ENCODE peak calls at places on chromosomes 5 and 9, in four cellular contexts. J is mammary epithelial cell, K is GM12865, D is fibroblast of pulmonary artery. M is an unnamed sample.

GRCh38 chr5:97914483-97914882 is 731.4 kb upstream of the RIOK2 start:
- DNase-seq in K (no peak), J (no peak), D (no peak), M (no peak)

GRCh38 chr9:10268500-10269485 is 344.0 kb downstream of the PTPRD start:
- DNase-seq in K (peak), J (peak), D (peak), M (no peak)

GRCh38 chr5:141850183-141850768 is 27.9 kb downstream of the PCDH1 start:
- DNase-seq in K (peak), D (peak), J (no peak), M (no peak)

GRCh38 chr9:137502008-137502913 is 43.1 kb upstream of the NSMF start:
- DNase-seq in K (no peak), J (no peak), D (no peak), M (peak)

GRCh38 chr9:95157491-95158151 is 159.9 kb downstream of the FANCC start:
- DNase-seq in D (peak), K (peak), J (peak), M (no peak)

GRCh38 chr5:109080896-109081295 is 328.9 kb downstream of the PJA2 start:
- DNase-seq in K (no peak), J (no peak), D (no peak), M (no peak)

GRCh38 chr9:70934642-70935041 is 186.8 kb downstream of the TRPM3 start:
- DNase-seq in J (no peak), D (no peak), K (no peak), M (no peak)

GRCh38 chr5:15474143-15474719 is 25.7 kb upstream of the FBXL7 start:
- DNase-seq in D (no peak), J (no peak), K (no peak), M (no peak)

GRCh38 chr9:104769655-104770054 is 5.7 kb downstream of the NIPSNAP3B start:
- DNase-seq in D (no peak), J (no peak), K (no peak), M (no peak)

GRCh38 chr5:16480144-16480543 is 14.5 kb upstream of the ZNF622 start:
- DNase-seq in K (no peak), D (no peak), J (no peak), M (no peak)

GRCh38 chr5:2621631-2622030 is 129.8 kb downstream of the IRX2 start:
- DNase-seq in K (no peak), J (no peak), D (no peak), M (no peak)

GRCh38 chr9:136587944-136588662 is 42.3 kb upstream of the NOTCH1 start:
- DNase-seq in D (peak), K (no peak), J (no peak), M (no peak)

GRCh38 chr5:133534566-133534965 is 77.8 kb downstream of the FSTL4 start:
- DNase-seq in J (no peak), D (no peak), K (no peak), M (no peak)

GRCh38 chr9:134830126-134830525 is 50.5 kb upstream of the FCN2 start:
- DNase-seq in D (no peak), K (no peak), J (no peak), M (no peak)

GRCh38 chr5:95720094-95720793 is 10.9 kb upstream of the RHOBTB3 start:
- DNase-seq in J (no peak), D (no peak), K (no peak), M (no peak)

GRCh38 chr9:18429065-18429464 is 44.9 kb upstream of the ADAMTSL1 start:
- DNase-seq in J (no peak), K (no peak), D (peak), M (no peak)

GRCh38 chr5:132641241-132641723 is 16.7 kb upstream of the IL13 start:
- DNase-seq in J (no peak), K (peak), D (no peak), M (no peak)

GRCh38 chr5:90843443-90843842 is 284.8 kb downstream of the ADGRV1 start:
- DNase-seq in D (no peak), K (peak), J (no peak), M (no peak)

GRCh38 chr9:117178596-117179111 is 236.2 kb downstream of the ASTN2 start:
- DNase-seq in D (no peak), J (no peak), K (no peak), M (no peak)

GRCh38 chr9:6054280-6055099 is 39.1 kb upstream of the RANBP6 start:
- DNase-seq in J (peak), D (peak), K (peak), M (no peak)

GRCh38 chr5:31671339-31671741 is 32.4 kb downstream of the PDZD2 start:
- DNase-seq in D (no peak), J (no peak), K (no peak), M (no peak)

GRCh38 chr5:33336911-33337620 is 103.7 kb upstream of the TARS1 start:
- DNase-seq in D (peak), J (peak), K (no peak), M (no peak)

GRCh38 chr5:175654807-175655206 is 3.1 kb upstream of the HRH2 start:
- DNase-seq in D (no peak), J (no peak), K (no peak), M (no peak)

GRCh38 chr5:43638556-43638955 is 35.6 kb downstream of the NNT start:
- DNase-seq in D (peak), J (peak), K (no peak), M (no peak)

GRCh38 chr9:37333288-37333687 is 89.2 kb upstream of the GRHPR start:
- DNase-seq in J (no peak), D (no peak), K (no peak), M (no peak)
- TF ChIP-seq CTCF in J (no peak), D (no peak), K (no peak), M (peak)

GRCh38 chr5:111463304-111463703 is 49.0 kb downstream of the STARD4 start:
- DNase-seq in J (no peak), D (no peak), K (no peak), M (no peak)

GRCh38 chr5:111461934-111462333 is 50.4 kb downstream of the STARD4 start:
- DNase-seq in D (no peak), K (peak), J (no peak), M (no peak)

GRCh38 chr5:111461261-111461671 is 51.1 kb downstream of the STARD4 start:
- DNase-seq in D (peak), K (no peak), J (peak), M (no peak)
- TF ChIP-seq CTCF in D (peak), K (no peak), J (peak), M (peak)

DNA sequence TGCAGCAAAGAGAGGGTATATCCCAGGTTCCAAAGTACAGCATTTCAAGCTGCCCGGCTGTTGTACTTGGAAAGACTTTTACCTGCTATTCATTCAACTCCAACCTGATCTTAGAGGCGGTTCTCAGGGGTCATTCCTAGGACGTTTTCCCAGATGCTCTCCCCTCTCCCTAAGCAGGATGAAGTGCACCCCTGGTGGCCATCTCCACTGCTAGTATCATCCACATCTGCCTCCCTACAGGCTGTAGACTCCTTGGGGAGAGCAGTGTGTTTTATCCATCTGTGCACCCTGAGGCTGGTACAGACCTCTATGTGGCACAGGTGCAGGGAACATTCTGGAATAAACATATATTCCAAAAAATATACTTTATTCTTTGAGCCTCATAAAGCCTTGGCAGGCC is 56.8 kb downstream of the PTPN3 start:
- DNase-seq in D (peak), K (no peak), J (no peak), M (no peak)
- TF ChIP-seq CTCF in D (peak), K (peak), J (peak), M (no peak)

GRCh38 chr5:154196955-154197652 is 6.6 kb downstream of the GALNT10 start:
- DNase-seq in J (no peak), D (peak), K (no peak), M (no peak)
- TF ChIP-seq CTCF in J (no peak), D (peak), K (peak), M (peak)

DNA sequence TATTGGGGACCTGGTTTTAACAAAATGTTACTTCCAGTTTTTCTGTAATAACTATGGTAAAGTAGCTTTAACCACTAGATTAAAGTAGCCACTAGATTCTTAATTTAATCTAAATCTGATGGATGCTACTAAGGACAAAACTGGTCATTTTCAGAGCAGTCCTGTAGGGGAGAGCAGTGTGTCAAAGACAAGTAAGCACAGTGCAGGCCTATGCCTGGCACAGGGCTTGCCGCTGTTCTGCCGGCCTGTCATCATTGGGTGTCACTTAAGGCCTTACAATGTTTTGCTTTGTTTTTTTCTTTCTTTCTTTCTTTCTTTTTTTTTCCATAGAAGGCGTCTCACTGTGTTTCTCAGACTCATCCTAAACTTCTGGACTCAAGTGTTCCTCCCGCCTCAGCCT is 53.0 kb upstream of the NXNL2 start:
- DNase-seq in K (no peak), J (no peak), D (no peak), M (no peak)
- TF ChIP-seq CTCF in K (no peak), J (no peak), D (no peak), M (peak)

GRCh38 chr9:1046639-1047604 is 3.2 kb upstream of the DMRT2 start:
- DNase-seq in D (no peak), J (no peak), K (no peak), M (no peak)

GRCh38 chr9:1047605-1048235 is 2.4 kb upstream of the DMRT2 start:
- DNase-seq in J (no peak), D (no peak), K (peak), M (no peak)

GRCh38 chr9:1044643-1045042 is 5.5 kb upstream of the DMRT2 start:
- DNase-seq in K (no peak), J (no peak), D (no peak), M (no peak)

DNA sequence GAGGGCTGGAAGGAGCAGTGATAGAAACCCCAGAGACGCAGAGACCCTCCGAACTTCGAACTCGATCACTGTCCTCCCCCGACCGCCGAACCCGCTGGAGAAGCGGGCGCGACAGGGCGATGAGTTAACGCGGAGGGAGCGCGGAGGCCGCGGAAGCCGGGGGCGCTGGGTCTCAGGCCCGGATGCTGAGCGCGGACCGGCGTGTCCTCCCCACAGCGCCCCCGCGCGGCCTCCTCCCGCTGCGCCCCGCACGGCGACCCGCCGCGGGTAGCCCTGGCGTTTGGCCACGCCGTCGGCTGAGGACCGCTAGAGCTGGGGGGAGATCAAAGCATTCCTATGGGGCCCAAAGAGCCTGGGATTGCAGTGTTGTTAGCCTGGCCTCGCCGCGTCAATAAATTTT is 7.7 kb upstream of the DMRT2 start:
- DNase-seq in K (no peak), D (no peak), J (no peak), M (no peak)
- TF ChIP-seq CTCF in K (peak), D (no peak), J (no peak), M (peak)

DNA sequence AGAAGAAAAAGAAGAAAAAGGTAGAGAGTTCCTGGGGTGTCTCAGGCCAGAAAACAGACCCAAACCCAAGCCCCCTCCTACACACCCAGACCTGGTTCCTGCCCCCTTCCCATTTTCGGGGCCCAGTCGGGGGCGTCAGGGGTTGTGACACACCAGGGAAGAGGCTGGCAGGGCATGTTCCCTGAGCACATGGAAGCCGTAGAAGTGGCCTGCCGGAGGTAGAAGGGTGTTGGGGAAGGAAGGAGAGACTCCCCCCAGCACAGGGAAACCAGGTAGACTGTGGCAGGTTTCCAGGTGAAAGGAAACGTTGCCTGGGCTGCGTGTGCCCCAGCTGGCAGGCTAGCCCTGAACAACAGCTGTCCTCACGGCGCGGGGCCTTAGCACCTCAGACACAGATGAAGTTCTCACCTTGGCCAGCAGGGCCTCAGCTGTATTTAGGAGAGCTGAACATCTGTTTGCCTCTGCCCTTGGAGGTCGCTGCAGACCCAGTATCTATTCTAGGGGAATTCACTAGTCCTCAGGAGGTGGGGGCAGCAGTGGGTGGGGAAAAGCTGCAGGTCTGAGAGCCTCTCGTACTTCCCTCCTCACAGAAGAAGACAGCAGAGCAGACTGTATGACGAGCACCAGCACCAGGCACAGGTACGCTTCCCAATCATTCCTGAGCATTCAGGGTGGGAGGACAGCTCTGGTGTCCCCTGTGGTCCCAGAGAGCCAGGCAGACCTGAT is 14.1 kb downstream of the CD74 start:
- DNase-seq in D (no peak), J (no peak), K (peak), M (peak)
- TF ChIP-seq CTCF in D (peak), J (peak), K (peak), M (peak)

GRCh38 chr5:136805466-136805865 is 440.1 kb upstream of the TRPC7 start:
- DNase-seq in D (no peak), J (no peak), K (no peak), M (no peak)

GRCh38 chr5:136799806-136800372 is 434.5 kb upstream of the TRPC7 start:
- DNase-seq in D (no peak), K (no peak), J (no peak), M (no peak)

DNA sequence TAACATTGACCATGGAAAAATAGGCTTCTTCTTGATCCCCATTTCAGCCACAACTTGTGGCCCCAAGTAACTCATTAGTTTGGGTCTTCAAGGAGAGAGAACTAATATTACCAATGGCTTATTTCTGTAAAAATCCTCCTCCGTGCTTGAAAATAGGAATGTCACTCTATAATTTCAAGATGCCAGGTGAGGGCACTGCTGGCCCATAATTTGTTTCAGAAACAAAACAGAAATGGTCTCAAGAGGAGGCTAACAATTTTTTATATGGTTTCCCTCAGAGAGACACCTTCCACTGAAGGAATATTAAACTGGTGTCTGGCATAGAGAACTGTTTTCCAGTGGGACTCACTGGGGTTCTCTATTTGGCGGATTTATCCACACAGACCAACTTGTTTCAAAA is 437.0 kb upstream of the TRPC7 start:
- DNase-seq in K (no peak), J (peak), D (peak), M (no peak)
- TF ChIP-seq CTCF in K (no peak), J (peak), D (peak), M (peak)

GRCh38 chr9:123445116-123445515 is 89.1 kb downstream of the CRB2 start:
- DNase-seq in K (no peak), D (no peak), J (no peak), M (peak)

GRCh38 chr9:123450096-123450495 is 94.1 kb downstream of the CRB2 start:
- DNase-seq in J (no peak), K (no peak), D (no peak), M (peak)

GRCh38 chr9:123445981-123446610 is 90.1 kb downstream of the CRB2 start:
- DNase-seq in K (no peak), D (peak), J (no peak), M (peak)

GRCh38 chr9:123451011-123451410 is 95.0 kb downstream of the CRB2 start:
- DNase-seq in J (no peak), D (no peak), K (no peak), M (no peak)

GRCh38 chr9:123448247-123448646 is 92.2 kb downstream of the CRB2 start:
- DNase-seq in J (no peak), D (no peak), K (no peak), M (peak)
- TF ChIP-seq CTCF in J (no peak), D (no peak), K (no peak), M (no peak)

GRCh38 chr5:140106101-140106500 is 7.8 kb upstream of the PURA start:
- DNase-seq in K (no peak), D (no peak), J (no peak), M (no peak)
- TF ChIP-seq CTCF in K (no peak), D (no peak), J (no peak), M (peak)

M was measured in chondrocyte.